ENCODE peak calls at places on chromosomes 6 and 20, in four cellular contexts. One of them, this sample, is unnamed.

GRCh38 chr20:40336034-40336433 is 353.0 kb downstream of the MAFB start:
- DNase-seq in left ventricle myocardium inferior: no peak
- DNase-seq in neuronal stem cell: no peak
- DNase-seq in osteoblast: no peak
- DNase-seq in this sample: peak; percentile 8

GRCh38 chr6:31642798-31643570 is 9.5 kb downstream of the BAG6 start:
- DNase-seq in left ventricle myocardium inferior: no peak
- DNase-seq in neuronal stem cell: no peak
- DNase-seq in osteoblast: peak; percentile 75
- DNase-seq in this sample: no peak

GRCh38 chr20:33868042-33868441 is 56.9 kb downstream of the CHMP4B start:
- DNase-seq in left ventricle myocardium inferior: no peak
- DNase-seq in neuronal stem cell: no peak
- DNase-seq in osteoblast: no peak
- DNase-seq in this sample: no peak

GRCh38 chr6:90537723-90538407 is 49.0 kb downstream of the MAP3K7 start:
- DNase-seq in left ventricle myocardium inferior: no peak
- DNase-seq in neuronal stem cell: no peak
- DNase-seq in osteoblast: no peak
- DNase-seq in this sample: peak; percentile 43

GRCh38 chr6:71707059-71707458 is 179.3 kb upstream of the RIMS1 start:
- DNase-seq in left ventricle myocardium inferior: no peak
- DNase-seq in neuronal stem cell: no peak
- DNase-seq in osteoblast: no peak
- DNase-seq in this sample: no peak

GRCh38 chr6:2432258-2432657 is 186.9 kb upstream of the GMDS start:
- DNase-seq in left ventricle myocardium inferior: no peak
- DNase-seq in neuronal stem cell: no peak
- DNase-seq in osteoblast: peak; percentile 93
- DNase-seq in this sample: no peak

GRCh38 chr6:5962794-5963193 is 43.9 kb downstream of the NRN1 start:
- DNase-seq in left ventricle myocardium inferior: no peak
- DNase-seq in neuronal stem cell: no peak
- DNase-seq in osteoblast: no peak
- DNase-seq in this sample: no peak

GRCh38 chr6:82022614-82023102 is 224.9 kb downstream of the IBTK start:
- DNase-seq in left ventricle myocardium inferior: no peak
- DNase-seq in neuronal stem cell: no peak
- DNase-seq in osteoblast: no peak
- DNase-seq in this sample: peak; percentile 16

GRCh38 chr6:139654888-139655782 is 280.7 kb upstream of the CITED2 start:
- DNase-seq in left ventricle myocardium inferior: no peak
- DNase-seq in neuronal stem cell: no peak
- DNase-seq in osteoblast: no peak
- DNase-seq in this sample: no peak

GRCh38 chr6:45500924-45501816 is 123.4 kb upstream of the SUPT3H start:
- DNase-seq in left ventricle myocardium inferior: no peak
- DNase-seq in neuronal stem cell: no peak
- DNase-seq in osteoblast: no peak
- DNase-seq in this sample: no peak

GRCh38 chr20:40336530-40336929 is 352.5 kb downstream of the MAFB start:
- DNase-seq in left ventricle myocardium inferior: no peak
- DNase-seq in neuronal stem cell: no peak
- DNase-seq in osteoblast: no peak
- DNase-seq in this sample: no peak

GRCh38 chr6:132344811-132345210 is 56.5 kb downstream of the MOXD1 start:
- DNase-seq in left ventricle myocardium inferior: no peak
- DNase-seq in neuronal stem cell: no peak
- DNase-seq in osteoblast: no peak
- DNase-seq in this sample: no peak

GRCh38 chr6:3526962-3527796 is 70.3 kb upstream of the SLC22A23 start:
- DNase-seq in left ventricle myocardium inferior: no peak
- DNase-seq in neuronal stem cell: no peak
- DNase-seq in osteoblast: no peak
- DNase-seq in this sample: peak; percentile 69

GRCh38 chr6:136989591-136990578 is 54.9 kb downstream of the IL20RA start:
- DNase-seq in left ventricle myocardium inferior: peak; percentile 48
- DNase-seq in neuronal stem cell: no peak
- DNase-seq in osteoblast: no peak
- DNase-seq in this sample: peak; percentile 75

GRCh38 chr6:159577564-159577963 is 115.5 kb downstream of the SOD2 start:
- DNase-seq in left ventricle myocardium inferior: no peak
- DNase-seq in neuronal stem cell: no peak
- DNase-seq in osteoblast: no peak
- DNase-seq in this sample: no peak

GRCh38 chr6:155126727-155127439 is 131.8 kb downstream of the TIAM2 start:
- DNase-seq in left ventricle myocardium inferior: no peak
- DNase-seq in neuronal stem cell: no peak
- DNase-seq in osteoblast: peak; percentile 89
- DNase-seq in this sample: peak; percentile 54

GRCh38 chr20:7090001-7090400 is 322.5 kb downstream of the BMP2 start:
- DNase-seq in left ventricle myocardium inferior: no peak
- DNase-seq in neuronal stem cell: no peak
- DNase-seq in osteoblast: no peak
- DNase-seq in this sample: no peak

GRCh38 chr6:65202738-65203137 is 504.3 kb downstream of the EYS start:
- DNase-seq in left ventricle myocardium inferior: no peak
- DNase-seq in neuronal stem cell: no peak
- DNase-seq in osteoblast: no peak
- DNase-seq in this sample: no peak

GRCh38 chr6:167079853-167080297 is 43.0 kb upstream of the CCR6 start:
- DNase-seq in left ventricle myocardium inferior: no peak
- DNase-seq in neuronal stem cell: no peak
- DNase-seq in osteoblast: no peak
- DNase-seq in this sample: no peak

DNA sequence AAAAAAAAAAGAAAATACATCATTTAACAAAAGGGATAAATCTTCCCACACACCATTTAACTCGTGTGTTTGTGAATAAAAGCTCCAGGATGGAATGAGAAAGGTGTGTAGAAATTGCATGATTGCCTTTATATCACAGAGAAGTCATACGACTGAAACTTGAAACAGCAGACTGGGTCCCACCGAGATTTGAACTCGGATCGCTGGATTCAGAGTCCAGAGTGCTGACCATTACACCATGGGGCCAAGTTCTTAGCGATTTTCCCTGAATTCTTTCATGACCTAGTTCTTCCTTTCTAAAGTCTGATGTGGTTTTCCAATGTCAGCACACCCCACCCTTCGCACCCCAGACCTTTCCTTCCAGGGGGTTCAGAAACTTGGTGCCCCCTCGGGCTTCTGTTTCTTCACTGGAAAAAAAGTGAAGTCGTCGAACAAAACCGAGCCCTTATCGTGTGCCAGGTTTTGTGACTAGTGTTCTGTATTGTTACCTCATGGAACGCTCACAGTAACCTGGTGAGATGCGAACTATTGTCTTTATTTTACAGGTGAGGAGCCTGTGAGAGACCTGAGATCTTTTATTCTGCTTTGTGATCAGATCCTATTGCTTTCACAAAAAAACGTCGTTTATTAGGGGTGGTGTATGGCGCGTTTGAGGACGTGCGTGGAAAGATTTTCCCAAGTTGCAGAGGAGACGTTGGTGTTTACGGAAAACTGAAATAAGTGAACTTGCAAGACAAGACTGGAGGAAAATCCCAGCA is 120.8 kb downstream of the OR2B2 start:
- DNase-seq in left ventricle myocardium inferior: peak; percentile 45
- DNase-seq in neuronal stem cell: peak; percentile 56
- DNase-seq in osteoblast: peak; percentile 76
- DNase-seq in this sample: peak; percentile 10
- H3K27ac ChIP-seq in left ventricle myocardium inferior: peak overlapping the region; percentile 54
- H3K27ac ChIP-seq in neuronal stem cell: peak overlapping the region; percentile 78
- H3K27ac ChIP-seq in osteoblast: peak overlapping the region; percentile 15
- H3K27ac ChIP-seq in this sample: no peak overlapping the region

DNA sequence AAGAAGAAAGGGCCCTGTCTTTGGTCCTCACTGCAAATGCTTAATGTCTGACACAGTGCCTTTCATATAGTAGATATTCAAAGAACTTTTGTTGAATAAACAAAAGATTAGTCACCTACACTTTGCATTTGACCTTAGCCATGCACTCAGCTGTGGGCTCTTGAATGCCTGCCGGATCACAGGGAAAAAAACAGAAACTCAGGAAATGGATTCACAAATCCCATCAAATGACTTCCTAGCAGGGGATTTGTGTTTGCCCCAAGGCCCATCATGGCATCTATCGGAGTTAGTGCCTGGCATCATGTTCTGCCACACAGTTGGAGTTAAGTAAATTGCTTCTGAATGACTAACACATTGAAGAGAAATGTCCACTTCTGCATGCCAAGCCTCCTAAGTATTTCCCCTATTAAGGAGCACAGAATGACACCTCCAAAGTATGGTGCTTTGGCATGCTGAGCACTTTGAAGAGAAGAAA is 72.3 kb upstream of the DST start:
- DNase-seq in left ventricle myocardium inferior: no peak
- DNase-seq in neuronal stem cell: no peak
- DNase-seq in osteoblast: peak; percentile 82
- DNase-seq in this sample: no peak
- H3K4me1 ChIP-seq in left ventricle myocardium inferior: peaks cover 49% of the 10 kb centered on the region
- H3K4me1 ChIP-seq in neuronal stem cell: peaks cover 36% of the 10 kb centered on the region
- H3K4me1 ChIP-seq in osteoblast: peaks cover 47% of the 10 kb centered on the region
- H3K4me1 ChIP-seq in this sample: peaks cover 28% of the 10 kb centered on the region

DNA sequence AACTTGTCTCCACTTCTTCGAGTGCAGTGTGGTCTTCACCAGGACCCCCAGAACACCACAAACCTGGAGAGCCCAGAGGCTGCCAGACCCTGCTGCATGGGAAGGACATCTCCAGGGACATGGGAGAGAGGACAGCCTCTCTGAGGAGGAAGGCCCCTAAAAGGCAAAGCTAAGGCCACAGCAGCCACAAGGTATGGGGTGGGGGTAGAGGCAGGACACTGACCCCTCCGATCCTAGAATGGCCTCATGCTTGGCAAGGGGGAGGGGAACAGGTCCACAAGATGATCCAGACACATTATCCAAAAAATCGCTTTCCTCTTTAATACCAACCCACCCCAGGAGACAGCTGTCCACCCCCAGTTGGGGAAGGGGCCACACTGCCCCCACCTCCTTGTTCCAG is 1.9 kb downstream of the B3GALT4 start:
- DNase-seq in left ventricle myocardium inferior: no peak
- DNase-seq in neuronal stem cell: no peak
- DNase-seq in osteoblast: peak; percentile 85
- DNase-seq in this sample: no peak
- H3K27ac ChIP-seq in left ventricle myocardium inferior: peak overlapping the region; percentile 97
- H3K27ac ChIP-seq in neuronal stem cell: no peak overlapping the region
- H3K27ac ChIP-seq in osteoblast: no peak overlapping the region
- H3K27ac ChIP-seq in this sample: no peak overlapping the region

GRCh38 chr6:15430947-15431405 is 185.1 kb downstream of the JARID2 start:
- DNase-seq in left ventricle myocardium inferior: no peak
- DNase-seq in neuronal stem cell: no peak
- DNase-seq in osteoblast: no peak
- DNase-seq in this sample: peak; percentile 72

GRCh38 chr6:15431762-15432495 is 186.1 kb downstream of the JARID2 start:
- DNase-seq in left ventricle myocardium inferior: no peak
- DNase-seq in neuronal stem cell: no peak
- DNase-seq in osteoblast: no peak
- DNase-seq in this sample: peak; percentile 67

GRCh38 chr6:15427360-15428070 is 181.6 kb downstream of the JARID2 start:
- DNase-seq in left ventricle myocardium inferior: no peak
- DNase-seq in neuronal stem cell: no peak
- DNase-seq in osteoblast: no peak
- DNase-seq in this sample: no peak

GRCh38 chr6:15430181-15430580 is 184.3 kb downstream of the JARID2 start:
- DNase-seq in left ventricle myocardium inferior: no peak
- DNase-seq in neuronal stem cell: no peak
- DNase-seq in osteoblast: no peak
- DNase-seq in this sample: peak; percentile 57

GRCh38 chr6:15429146-15430110 is 183.6 kb downstream of the JARID2 start:
- DNase-seq in left ventricle myocardium inferior: no peak
- DNase-seq in neuronal stem cell: no peak
- DNase-seq in osteoblast: peak; percentile 69
- DNase-seq in this sample: peak; percentile 85
- H3K4me1 ChIP-seq in left ventricle myocardium inferior: peaks cover 82% of the 10 kb centered on the region
- H3K4me1 ChIP-seq in neuronal stem cell: peaks cover 67% of the 10 kb centered on the region
- H3K4me1 ChIP-seq in osteoblast: peaks cover 37% of the 10 kb centered on the region
- H3K4me1 ChIP-seq in this sample: peaks cover 72% of the 10 kb centered on the region

GRCh38 chr20:37726321-37726720 is 32.5 kb downstream of the CTNNBL1 start:
- DNase-seq in left ventricle myocardium inferior: no peak
- DNase-seq in neuronal stem cell: no peak
- DNase-seq in osteoblast: no peak
- DNase-seq in this sample: no peak

GRCh38 chr20:37729452-37729851 is 35.6 kb downstream of the CTNNBL1 start:
- DNase-seq in left ventricle myocardium inferior: no peak
- DNase-seq in neuronal stem cell: no peak
- DNase-seq in osteoblast: peak; percentile 23
- DNase-seq in this sample: no peak

GRCh38 chr20:37727247-37727956 is 33.6 kb downstream of the CTNNBL1 start:
- DNase-seq in left ventricle myocardium inferior: no peak
- DNase-seq in neuronal stem cell: peak; percentile 71
- DNase-seq in osteoblast: no peak
- DNase-seq in this sample: peak; percentile 40

GRCh38 chr20:37728635-37728983 is 34.8 kb downstream of the CTNNBL1 start:
- DNase-seq in left ventricle myocardium inferior: no peak
- DNase-seq in neuronal stem cell: no peak
- DNase-seq in osteoblast: no peak
- DNase-seq in this sample: no peak

GRCh38 chr20:37727957-37728634 is 34.3 kb downstream of the CTNNBL1 start:
- DNase-seq in left ventricle myocardium inferior: no peak
- DNase-seq in neuronal stem cell: no peak
- DNase-seq in osteoblast: no peak
- DNase-seq in this sample: no peak
- H3K27ac ChIP-seq in left ventricle myocardium inferior: peak overlapping the region; percentile 75
- H3K27ac ChIP-seq in neuronal stem cell: peak overlapping the region; percentile 85
- H3K27ac ChIP-seq in osteoblast: no peak overlapping the region
- H3K27ac ChIP-seq in this sample: peak overlapping the region; percentile 93

GRCh38 chr20:47320990-47321805 is 35.3 kb downstream of the ZMYND8 start:
- DNase-seq in left ventricle myocardium inferior: no peak
- DNase-seq in neuronal stem cell: no peak
- DNase-seq in osteoblast: no peak
- DNase-seq in this sample: no peak

GRCh38 chr20:47318596-47319516 is 37.6 kb downstream of the ZMYND8 start:
- DNase-seq in left ventricle myocardium inferior: peak; percentile 78
- DNase-seq in neuronal stem cell: no peak
- DNase-seq in osteoblast: peak; percentile 84
- DNase-seq in this sample: peak; percentile 89

GRCh38 chr20:47317127-47317895 is 39.2 kb downstream of the ZMYND8 start:
- DNase-seq in left ventricle myocardium inferior: peak; percentile 80
- DNase-seq in neuronal stem cell: no peak
- DNase-seq in osteoblast: peak; percentile 96
- DNase-seq in this sample: peak; percentile 98

GRCh38 chr20:47318027-47318595 is 38.4 kb downstream of the ZMYND8 start:
- DNase-seq in left ventricle myocardium inferior: no peak
- DNase-seq in neuronal stem cell: no peak
- DNase-seq in osteoblast: peak; percentile 81
- DNase-seq in this sample: peak; percentile 21

GRCh38 chr20:47319517-47320252 is 36.8 kb downstream of the ZMYND8 start:
- DNase-seq in left ventricle myocardium inferior: peak; percentile 36
- DNase-seq in neuronal stem cell: no peak
- DNase-seq in osteoblast: peak; percentile 86
- DNase-seq in this sample: peak; percentile 41
- H3K4me1 ChIP-seq in left ventricle myocardium inferior: peaks cover 98% of the 10 kb centered on the region
- H3K4me1 ChIP-seq in neuronal stem cell: peaks cover 51% of the 10 kb centered on the region
- H3K4me1 ChIP-seq in osteoblast: peaks cover 54% of the 10 kb centered on the region
- H3K4me1 ChIP-seq in this sample: peaks cover 52% of the 10 kb centered on the region